ENCODE peak calls at places on chromosomes 6 and 20, in six cellular contexts. V is HCT116, Y is HepG2, B is GM12878, L is K562, Q is H1. E is an unnamed sample. For H3K4me1, the result is how much of the 10 kb centered on the place peaks cover.

GRCh38 chr20:33373735-33374605 is 27.3 kb downstream of the CDK5RAP1 start:
- DNase-seq in B (no peak), Y (peak), V (no peak), L (no peak), Q (no peak), E (no peak)

GRCh38 chr6:3749991-3750323 is 1.6 kb downstream of the PXDC1 start:
- DNase-seq in Q (no peak), B (no peak), Y (peak), L (peak), V (no peak), E (no peak)

GRCh38 chr6:14841901-14842421 is 403.9 kb upstream of the JARID2 start:
- DNase-seq in Q (no peak), B (no peak), L (no peak), V (no peak), Y (no peak), E (no peak)

GRCh38 chr20:54062812-54063280 is 7.5 kb downstream of the BCAS1 start:
- DNase-seq in Y (peak), V (peak), L (no peak), B (peak), Q (no peak), E (no peak)

GRCh38 chr20:3077618-3078134 is 6.3 kb downstream of the OXT start:
- DNase-seq in L (peak), Y (no peak), V (no peak), Q (no peak), B (no peak), E (no peak)

GRCh38 chr6:130771741-130772140 is 55.5 kb upstream of the SMLR1 start:
- DNase-seq in Q (no peak), V (no peak), B (no peak), Y (no peak), L (no peak), E (no peak)

GRCh38 chr6:5439749-5440148 is 178.4 kb downstream of the FARS2 start:
- DNase-seq in V (no peak), Q (no peak), Y (peak), L (no peak), B (no peak), E (no peak)

GRCh38 chr20:18267815-18268214 is 20.5 kb upstream of the ZNF133 start:
- DNase-seq in V (no peak), Q (no peak), Y (no peak), L (no peak), B (no peak), E (peak)

GRCh38 chr6:33620584-33621395 is at the start of gene ITPR3:
- DNase-seq in Y (no peak), V (peak), Q (no peak), B (peak), L (peak), E (no peak)

GRCh38 chr6:64815718-64816117 is 891.3 kb downstream of the EYS start:
- DNase-seq in Y (peak), V (no peak), B (no peak), L (no peak), Q (no peak), E (no peak)

GRCh38 chr6:170473226-170473789 is 79.8 kb downstream of the PSMB1 start:
- DNase-seq in B (no peak), Q (no peak), L (no peak), V (no peak), Y (no peak), E (no peak)

GRCh38 chr6:88562737-88563625 is 396.8 kb upstream of the CNR1 start:
- DNase-seq in V (no peak), L (no peak), B (no peak), Y (no peak), Q (no peak), E (no peak)

GRCh38 chr6:15504581-15505350 is 158.1 kb downstream of the DTNBP1 start:
- DNase-seq in B (no peak), Y (peak), Q (no peak), L (no peak), V (no peak), E (no peak)

GRCh38 chr20:47785900-47786762 is 850 bp upstream of the SULF2 start:
- DNase-seq in Q (no peak), V (peak), B (no peak), Y (peak), L (peak), E (no peak)

GRCh38 chr20:61926253-61926613 is 139.4 kb downstream of the TAF4 start:
- DNase-seq in L (no peak), B (no peak), Y (no peak), Q (no peak), V (no peak), E (no peak)

GRCh38 chr6:70130865-70131264 is 172.0 kb downstream of the COL9A1 start:
- DNase-seq in B (no peak), L (no peak), Y (no peak), V (no peak), Q (no peak), E (no peak)

GRCh38 chr6:15997751-15998388 is 131.0 kb upstream of the MYLIP start:
- DNase-seq in Y (no peak), B (no peak), L (peak), V (no peak), Q (no peak), E (no peak)

GRCh38 chr20:35601021-35601973 is 14.3 kb upstream of the SPAG4 start:
- DNase-seq in Y (peak), L (peak), B (no peak), V (no peak), Q (no peak), E (peak)

GRCh38 chr6:33770116-33770832 is 18.7 kb downstream of the LEMD2 start:
- DNase-seq in V (no peak), L (no peak), B (no peak), Y (no peak), Q (no peak), E (no peak)

GRCh38 chr6:19789100-19789805 is 47.9 kb upstream of the ID4 start:
- DNase-seq in Q (no peak), B (no peak), Y (no peak), V (no peak), L (no peak), E (no peak)

GRCh38 chr6:33630014-33630413 is 8.9 kb downstream of the ITPR3 start:
- DNase-seq in L (no peak), V (no peak), B (no peak), Q (no peak), Y (no peak), E (no peak)

GRCh38 chr6:122184260-122184934 is 215.1 kb upstream of the HSF2 start:
- DNase-seq in Y (peak), Q (no peak), L (no peak), V (peak), B (no peak), E (no peak)

GRCh38 chr6:431986-432385 is 40.4 kb downstream of the IRF4 start:
- DNase-seq in Y (no peak), V (no peak), Q (no peak), L (no peak), B (no peak), E (no peak)

GRCh38 chr20:21436186-21436585 is 38.9 kb upstream of the NKX2-4 start:
- DNase-seq in Y (peak), L (no peak), Q (no peak), B (no peak), V (peak), E (no peak)

GRCh38 chr6:108684809-108685329 is 124.2 kb downstream of the FOXO3 start:
- DNase-seq in Q (no peak), V (no peak), B (no peak), L (no peak), Y (no peak), E (no peak)

GRCh38 chr20:64177787-64178186 is 13.5 kb downstream of the MYT1 start:
- DNase-seq in B (no peak), L (no peak), Q (no peak), V (no peak), Y (no peak), E (no peak)

GRCh38 chr6:145141609-145142008 is 593.7 kb downstream of the EPM2A start:
- DNase-seq in B (no peak), Q (no peak), L (no peak), Y (no peak), V (no peak), E (no peak)

GRCh38 chr6:8277769-8278168 is 157.6 kb downstream of the SLC35B3 start:
- DNase-seq in V (no peak), Y (no peak), Q (no peak), B (no peak), L (no peak), E (no peak)

GRCh38 chr6:64376394-64376793 is 740.8 kb downstream of the PHF3 start:
- DNase-seq in B (no peak), L (no peak), Q (peak), V (no peak), Y (no peak), E (peak)

GRCh38 chr6:134307870-134308269 is 10.0 kb downstream of the SGK1 start:
- DNase-seq in B (no peak), L (no peak), V (no peak), Y (no peak), Q (no peak), E (no peak)

GRCh38 chr6:139010674-139011073 is 17.9 kb upstream of the ABRACL start:
- DNase-seq in Q (no peak), Y (no peak), L (no peak), B (no peak), V (no peak), E (no peak)

GRCh38 chr20:59006864-59007757 is at the start of gene CTSZ:
- DNase-seq in V (no peak), Y (no peak), B (no peak), Q (no peak), L (peak), E (peak)

GRCh38 chr6:13006578-13007300 is 290.2 kb downstream of the PHACTR1 start:
- DNase-seq in Y (no peak), V (no peak), B (no peak), Q (no peak), L (peak), E (no peak)

GRCh38 chr20:49539481-49540231 is 28.3 kb downstream of the PTGIS start:
- DNase-seq in B (no peak), V (no peak), Q (no peak), Y (no peak), L (no peak), E (no peak)

GRCh38 chr6:34586327-34587040 is 30.4 kb upstream of the SPDEF start:
- DNase-seq in Q (no peak), B (no peak), V (no peak), L (no peak), Y (no peak), E (no peak)

GRCh38 chr20:62433655-62434054 is 6.3 kb upstream of the RBBP8NL start:
- DNase-seq in L (no peak), Q (no peak), Y (no peak), B (no peak), V (no peak), E (no peak)

GRCh38 chr6:37940074-37940847 is 120.7 kb downstream of the ZFAND3 start:
- DNase-seq in B (no peak), Y (no peak), L (no peak), Q (no peak), V (no peak), E (no peak)

GRCh38 chr6:14396826-14397517 is 279.4 kb downstream of the CD83 start:
- DNase-seq in V (no peak), B (no peak), Q (peak), L (no peak), Y (no peak), E (no peak)

DNA sequence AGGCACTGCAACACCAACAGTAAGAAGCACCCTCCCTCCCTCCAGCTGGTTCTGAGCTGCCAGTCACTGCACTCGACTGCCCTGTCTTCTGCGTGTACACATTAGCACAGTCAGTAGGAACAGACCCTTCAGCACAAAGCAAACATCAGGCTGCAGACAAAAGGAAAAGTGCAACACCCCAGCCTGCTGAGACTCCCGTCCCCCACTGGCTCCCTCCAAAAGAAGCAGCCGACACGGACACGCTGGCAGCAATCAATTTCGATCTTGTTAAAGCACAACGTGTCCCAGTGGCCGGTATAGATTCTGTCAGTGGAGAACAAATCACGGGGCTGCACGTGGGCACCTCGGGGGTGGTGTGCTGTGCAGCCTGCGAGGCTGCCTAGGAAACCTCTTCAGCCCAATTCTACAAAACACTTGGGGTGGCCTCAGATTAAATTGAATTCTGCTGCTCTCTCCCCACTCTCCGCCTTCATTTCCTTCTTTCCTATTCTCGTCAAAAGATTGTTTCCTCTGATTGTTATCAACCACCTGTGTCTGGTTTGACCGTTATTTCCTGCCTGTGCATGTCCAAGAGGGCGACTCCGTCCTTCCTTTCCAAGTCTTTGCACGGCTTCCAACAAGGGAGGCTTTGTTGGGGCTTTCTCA is 38.7 kb downstream of the TRAF3IP2 start:
- DNase-seq in Q (no peak), Y (no peak), B (no peak), L (no peak), V (no peak), E (no peak)
- H3K4me3 ChIP-seq in Q (no peak), Y (no peak), B (no peak), L (no peak), V (no peak), E (no peak)

DNA sequence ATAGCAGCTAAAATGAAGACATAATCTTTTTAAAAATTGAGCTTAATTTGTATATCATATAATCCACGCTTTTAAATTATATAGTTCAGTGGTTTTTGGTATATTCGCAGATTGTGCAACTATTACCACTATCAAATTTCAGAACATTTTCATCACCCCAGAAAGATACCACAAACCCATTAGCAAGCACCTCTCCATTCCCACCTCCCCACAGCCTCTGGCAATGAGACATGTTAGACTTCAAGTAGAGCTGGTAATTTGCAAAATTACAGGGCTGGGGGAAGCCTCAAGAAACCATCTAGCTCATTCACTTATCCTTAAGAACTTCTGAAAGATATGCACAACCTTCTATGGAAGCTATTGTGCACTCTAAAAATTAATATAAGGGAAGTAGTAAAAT is 37.2 kb downstream of the TRMT6 start:
- DNase-seq in V (no peak), Y (no peak), L (no peak), Q (no peak), B (no peak), E (no peak)
- H3K4me1 ChIP-seq in V (under half), Y (under half), L (under half), Q (under half), B (under half), E (under half)

GRCh38 chr6:163897669-163898068 is 483.2 kb downstream of the QKI start:
- DNase-seq in Y (no peak), L (no peak), Q (no peak), B (no peak), V (no peak), E (no peak)

GRCh38 chr6:163903528-163903927 is 489.0 kb downstream of the QKI start:
- DNase-seq in B (no peak), Y (no peak), Q (no peak), V (no peak), L (no peak), E (no peak)

GRCh38 chr6:163902993-163903392 is 488.5 kb downstream of the QKI start:
- DNase-seq in Y (no peak), L (no peak), B (no peak), Q (no peak), V (no peak), E (no peak)

GRCh38 chr6:163901681-163902080 is 487.2 kb downstream of the QKI start:
- DNase-seq in V (no peak), B (no peak), Y (no peak), L (no peak), Q (no peak), E (no peak)

DNA sequence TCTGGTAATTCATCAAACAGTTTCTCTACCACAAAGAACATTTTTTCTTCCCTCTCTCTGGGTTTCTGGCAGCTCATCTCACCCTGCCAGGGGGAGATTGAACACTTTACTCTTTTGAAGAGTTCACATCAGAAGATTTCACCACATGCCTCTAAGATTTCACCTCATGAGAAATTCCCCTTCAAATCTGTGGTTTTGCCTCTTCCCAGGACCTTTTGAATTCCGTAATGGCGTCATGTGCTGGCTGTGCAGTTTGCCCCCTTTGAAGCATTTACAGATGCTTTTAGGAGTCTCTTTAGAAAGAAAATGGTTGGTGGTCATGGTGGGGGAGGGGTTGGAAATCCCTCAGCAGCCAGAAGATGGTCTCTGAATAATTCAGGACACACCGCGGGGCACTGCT is 486.1 kb downstream of the QKI start:
- DNase-seq in V (no peak), B (no peak), Q (no peak), L (no peak), Y (no peak), E (no peak)
- TF ChIP-seq ZNF274 in V (no peak), B (no peak), Q (no peak), L (no peak), Y (no peak), E (no peak)

DNA sequence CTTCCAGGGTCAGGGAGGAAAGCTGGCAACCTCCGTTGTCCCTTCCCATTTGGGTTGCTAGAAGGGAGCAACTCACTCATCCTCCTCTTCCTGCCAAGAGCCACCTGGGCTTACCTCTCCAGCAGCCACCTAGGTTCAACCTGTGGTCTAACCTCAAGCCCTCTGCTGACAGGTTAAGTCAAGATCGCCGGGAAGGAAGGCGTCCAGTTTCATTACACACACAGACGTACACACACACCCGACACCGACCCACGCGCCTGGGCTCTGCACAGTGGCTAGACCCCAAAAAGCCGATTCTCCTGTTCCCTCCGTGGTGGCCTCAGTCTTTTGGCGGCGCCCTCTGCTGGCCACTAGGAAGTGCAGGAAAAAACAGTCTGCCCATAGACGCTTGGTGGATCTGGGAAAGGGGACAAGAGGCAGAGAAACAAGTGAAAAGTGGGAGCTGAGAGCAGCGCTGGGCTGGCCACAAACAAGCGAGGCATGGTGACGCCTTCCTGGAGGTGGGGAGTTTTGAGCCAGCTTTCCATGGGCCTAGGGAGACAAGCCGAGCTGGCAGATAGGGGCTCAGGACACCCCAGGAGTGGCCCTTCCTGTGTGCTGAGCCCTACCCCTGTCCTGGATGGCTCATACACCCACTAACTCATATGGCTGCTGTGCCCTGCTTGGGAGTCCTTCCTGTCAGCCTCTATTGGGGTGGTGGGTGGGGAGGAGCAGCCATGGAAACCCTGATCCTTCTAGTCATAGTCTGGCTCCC is 52.7 kb downstream of the MRPL14 start:
- DNase-seq in Y (peak), Q (no peak), B (peak), V (no peak), L (peak), E (no peak)
- H3K4me3 ChIP-seq in Y (peak), Q (peak), B (peak), V (peak), L (peak), E (no peak)

E was measured in NT2/D1.